ENCODE peak calls at places on chromosomes 16 and 17, in four cellular contexts. V, N, T and U are unnamed samples.

GRCh38 chr16:66741131-66741900 is 10.1 kb downstream of the DYNC1LI2 start:
- DNase-seq in V (peak), N (peak), T (no peak), U (peak)

GRCh38 chr16:89897204-89897603 is 21.5 kb upstream of the MC1R start:
- DNase-seq in V (no peak), N (no peak), T (no peak), U (no peak)

GRCh38 chr17:9817086-9817485 is 4.8 kb downstream of the GSG1L2 start:
- DNase-seq in V (peak), N (peak), T (peak), U (no peak)

GRCh38 chr17:79654350-79654959 is 43.6 kb upstream of the RBFOX3 start:
- DNase-seq in V (no peak), N (no peak), T (no peak), U (no peak)

GRCh38 chr16:88002749-88003148 is 51.5 kb downstream of the BANP start:
- DNase-seq in V (no peak), N (no peak), T (no peak), U (no peak)

GRCh38 chr16:1331712-1332617 is 1.5 kb upstream of the BAIAP3 start:
- DNase-seq in V (no peak), N (no peak), T (peak), U (no peak)

GRCh38 chr17:29032798-29033197 is 10.1 kb upstream of the PIPOX start:
- DNase-seq in V (no peak), N (no peak), T (no peak), U (no peak)

GRCh38 chr17:54937426-54937825 is 31.0 kb downstream of the COX11 start:
- DNase-seq in V (no peak), N (no peak), T (no peak), U (no peak)

GRCh38 chr16:65658339-65659275 is 536.7 kb upstream of the CDH11 start:
- DNase-seq in V (peak), N (peak), T (no peak), U (no peak)

GRCh38 chr17:42979511-42980273 is at the start of gene PTGES3L:
- DNase-seq in V (no peak), N (no peak), T (no peak), U (no peak)

GRCh38 chr16:73949574-73950348 is 346.9 kb upstream of the PSMD7 start:
- DNase-seq in V (peak), N (no peak), T (no peak), U (no peak)

GRCh38 chr17:28956112-28956511 is 4.8 kb upstream of the PHF12 start:
- DNase-seq in V (no peak), N (no peak), T (no peak), U (no peak)

GRCh38 chr16:25063865-25064264 is 47.7 kb upstream of the LCMT1 start:
- DNase-seq in V (no peak), N (no peak), T (no peak), U (no peak)

GRCh38 chr17:74840989-74841666 is 18.6 kb downstream of the GRIN2C start:
- DNase-seq in V (peak), N (peak), T (no peak), U (peak)

GRCh38 chr17:59329558-59330313 is 1.7 kb upstream of the YPEL2 start:
- DNase-seq in V (peak), N (peak), T (no peak), U (peak)

GRCh38 chr16:85452364-85453178 is 160.6 kb upstream of the GSE1 start:
- DNase-seq in V (no peak), N (no peak), T (no peak), U (no peak)

GRCh38 chr16:12535535-12536411 is 267.9 kb downstream of the CPPED1 start:
- DNase-seq in V (no peak), N (no peak), T (no peak), U (no peak)

GRCh38 chr16:68069511-68070248 is 15.5 kb upstream of the NFATC3 start:
- DNase-seq in V (no peak), N (no peak), T (no peak), U (peak)

GRCh38 chr16:68310441-68311315 is at the start of the genes PRMT7 and SLC7A6OS:
- DNase-seq in V (peak), N (peak), T (peak), U (peak)

GRCh38 chr16:73126453-73126853 is 78.5 kb upstream of the ZFHX3 start:
- DNase-seq in V (peak), N (peak), T (no peak), U (no peak)

GRCh38 chr17:9729034-9729650 is 62.2 kb downstream of the DHRS7C start:
- DNase-seq in V (peak), N (peak), T (peak), U (no peak)

GRCh38 chr17:78364436-78365281 is 4.8 kb upstream of the SOCS3 start:
- DNase-seq in V (no peak), N (no peak), T (no peak), U (no peak)